ENCODE peak calls at places on chromosomes 16 and 17, in seven cellular contexts. X is IMR-90, A is pancreas, B is OCI-LY7, U is suprapubic skin, H is H1, K is heart right ventricle. S is an unnamed sample.

GRCh38 chr17:37691807-37692206 is 48.6 kb upstream of the DDX52 start:
- DNase-seq in B (no peak), H (no peak), K (no peak), X (no peak), U (no peak), A (no peak), S (no peak)

GRCh38 chr16:83994087-83994486 is 26.0 kb downstream of the NECAB2 start:
- DNase-seq in K (no peak), U (no peak), H (no peak), A (no peak), X (peak), B (no peak), S (no peak)

GRCh38 chr17:58324409-58325288 is 3.9 kb downstream of the TSPOAP1 start:
- DNase-seq in H (no peak), A (peak), K (no peak), U (no peak), B (no peak), X (peak), S (no peak)

GRCh38 chr17:67478266-67479118 is 101.4 kb downstream of the PITPNC1 start:
- DNase-seq in A (no peak), B (no peak), K (no peak), X (no peak), H (no peak), U (no peak), S (no peak)

GRCh38 chr17:58336456-58337094 is 8.0 kb upstream of the TSPOAP1 start:
- DNase-seq in U (no peak), X (peak), A (no peak), B (peak), K (no peak), H (no peak), S (no peak)

GRCh38 chr16:18827890-18828289 is 26.5 kb upstream of the ARL6IP1 start:
- DNase-seq in K (no peak), A (no peak), H (no peak), U (no peak), B (no peak), X (no peak), S (no peak)

GRCh38 chr17:80363120-80363515 is 51.8 kb upstream of the ENDOV start:
- DNase-seq in A (peak), H (no peak), K (no peak), U (no peak), B (no peak), X (no peak), S (no peak)

GRCh38 chr17:29078183-29079045 is 35.5 kb downstream of the PIPOX start:
- DNase-seq in A (no peak), U (no peak), X (peak), H (no peak), K (peak), B (no peak), S (no peak)

GRCh38 chr16:9138731-9139501 is 47.5 kb downstream of the HAPSTR1 start:
- DNase-seq in B (peak), K (peak), X (peak), A (peak), U (no peak), H (no peak), S (peak)

GRCh38 chr17:1362065-1362848 is 37.8 kb downstream of the YWHAE start:
- DNase-seq in U (no peak), X (no peak), A (no peak), H (no peak), B (peak), K (no peak), S (no peak)

GRCh38 chr16:78458588-78458987 is 359.1 kb downstream of the WWOX start:
- DNase-seq in B (no peak), X (no peak), H (no peak), A (no peak), U (no peak), K (no peak), S (no peak)

GRCh38 chr16:81729451-81729850 is 49.6 kb upstream of the PLCG2 start:
- DNase-seq in U (no peak), X (no peak), A (no peak), B (peak), K (no peak), H (peak), S (no peak)

GRCh38 chr16:83058376-83058775 is 431.6 kb downstream of the CDH13 start:
- DNase-seq in A (no peak), X (no peak), B (no peak), U (no peak), H (no peak), K (no peak), S (no peak)

GRCh38 chr17:78142113-78142861 is 3.9 kb upstream of the C17orf99 start:
- DNase-seq in H (no peak), B (no peak), K (no peak), A (peak), U (no peak), X (peak), S (peak)

GRCh38 chr16:21190599-21190998 is 20.8 kb downstream of the ZP2 start:
- DNase-seq in U (no peak), X (peak), B (no peak), H (no peak), A (no peak), K (no peak), S (no peak)

GRCh38 chr16:54655171-54655590 is 275.5 kb upstream of the IRX5 start:
- DNase-seq in H (no peak), A (peak), U (no peak), K (peak), X (no peak), B (no peak), S (no peak)

GRCh38 chr16:57873218-57873617 is 70.9 kb upstream of the KIFC3 start:
- DNase-seq in U (no peak), H (peak), X (no peak), A (no peak), K (no peak), B (no peak), S (no peak)

GRCh38 chr16:69596801-69597200 is 31.0 kb downstream of the NFAT5 start:
- DNase-seq in K (no peak), H (no peak), B (no peak), A (no peak), U (no peak), X (no peak), S (no peak)

GRCh38 chr16:3835089-3835602 is 45.4 kb downstream of the CREBBP start:
- DNase-seq in B (no peak), U (no peak), H (no peak), A (no peak), X (no peak), K (no peak), S (no peak)

GRCh38 chr16:55222436-55222835 is 101.6 kb upstream of the IRX6 start:
- DNase-seq in B (no peak), H (no peak), K (no peak), A (no peak), X (no peak), U (no peak), S (no peak)

GRCh38 chr16:4386452-4386813 is 14.8 kb downstream of the VASN start:
- DNase-seq in U (no peak), K (no peak), X (no peak), A (no peak), H (no peak), B (no peak), S (no peak)

GRCh38 chr16:31451681-31452351 is 7.5 kb upstream of the ARMC5 start:
- DNase-seq in H (no peak), U (peak), X (peak), B (peak), K (peak), A (peak), S (no peak)

GRCh38 chr17:32021618-32021955 is 14.4 kb downstream of the LRRC37B start:
- DNase-seq in A (no peak), K (no peak), H (no peak), X (no peak), U (no peak), B (no peak), S (no peak)
- TF ChIP-seq CTCF in A (no peak), K (no peak), H (no peak), X (no peak), U (no peak), B (no peak), S (no peak)

GRCh38 chr17:31321481-31321880 is at the start of gene EVI2A:
- DNase-seq in K (peak), X (peak), B (peak), H (no peak), A (no peak), U (no peak), S (peak)

GRCh38 chr17:31323551-31323950 is 2.1 kb upstream of the EVI2A start:
- DNase-seq in H (no peak), B (no peak), A (no peak), U (no peak), X (no peak), K (no peak), S (no peak)

GRCh38 chr17:31320231-31320630 is 1.2 kb downstream of the EVI2A start:
- DNase-seq in B (peak), K (no peak), H (no peak), A (no peak), X (no peak), U (no peak), S (no peak)

GRCh38 chr17:31320791-31321190 is 631 bp downstream of the EVI2A start:
- DNase-seq in X (peak), U (no peak), B (no peak), H (no peak), A (no peak), K (no peak), S (no peak)

GRCh38 chr17:31321971-31322370 is 549 bp upstream of the EVI2A start:
- DNase-seq in B (peak), H (no peak), X (no peak), U (no peak), K (no peak), A (no peak), S (no peak)
- H3K27ac ChIP-seq in B (peak), H (no peak), X (no peak), U (no peak), K (no peak), A (no peak), S (no peak)

DNA sequence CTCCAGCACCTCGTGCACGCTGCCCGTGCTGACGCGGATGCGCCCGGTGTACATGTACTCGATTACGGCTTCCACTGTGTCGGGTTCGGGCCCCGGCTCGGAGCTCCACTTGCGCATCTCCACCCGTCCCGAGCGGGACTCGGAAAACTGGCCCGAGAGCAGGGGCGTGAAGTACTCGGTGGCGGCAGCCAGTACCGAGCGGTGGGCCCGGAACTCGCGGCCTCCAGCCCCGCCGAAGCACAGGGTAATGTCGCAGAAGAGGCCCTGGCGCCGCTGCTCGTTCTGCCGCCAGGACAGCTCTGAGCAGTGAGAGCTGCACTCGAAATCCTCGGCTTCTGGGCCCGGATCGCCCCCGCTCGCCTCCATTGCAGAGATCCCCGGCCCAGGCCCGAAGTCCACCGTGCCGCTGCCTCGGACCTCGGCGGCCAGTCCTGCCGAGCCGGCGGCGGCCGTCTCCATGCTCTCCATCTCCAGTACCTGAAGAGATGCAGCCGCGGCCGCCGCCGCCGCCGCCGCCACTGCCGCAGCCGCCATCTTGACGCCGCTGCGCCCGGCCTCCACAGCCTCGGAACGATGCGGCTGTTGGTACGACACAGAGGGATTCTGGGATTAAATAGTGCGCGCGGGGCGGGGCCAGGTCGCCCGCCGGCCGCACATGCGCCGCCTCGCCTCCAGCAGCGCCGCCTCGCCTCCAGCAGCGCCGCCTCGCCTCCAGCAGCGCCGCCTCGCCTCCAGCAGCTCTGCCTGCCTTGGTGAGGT is at the start of gene KLHL11:
- DNase-seq in A (peak), K (peak), B (peak), U (peak), H (peak), X (peak), S (peak)
- TF ChIP-seq CTCF in A (no peak), K (no peak), B (no peak), U (no peak), H (no peak), X (no peak), S (no peak)

GRCh38 chr17:63996430-63997182 is 1.5 kb upstream of the PRR29 start:
- DNase-seq in A (no peak), U (peak), H (no peak), X (no peak), B (no peak), K (no peak), S (no peak)
- H3K27ac ChIP-seq in A (no peak), U (no peak), H (no peak), X (no peak), B (no peak), K (no peak), S (no peak)

GRCh38 chr16:71442041-71442440 is at the start of gene TLE7:
- DNase-seq in A (no peak), X (no peak), H (no peak), B (no peak), U (no peak), K (no peak), S (peak)

GRCh38 chr16:71441348-71441781 is 489 bp downstream of the TLE7 start:
- DNase-seq in H (no peak), X (no peak), K (no peak), A (no peak), B (no peak), U (no peak), S (no peak)

GRCh38 chr16:71443714-71444113 is 1.9 kb upstream of the TLE7 start:
- DNase-seq in X (no peak), K (no peak), U (no peak), B (no peak), H (no peak), A (no peak), S (no peak)

GRCh38 chr16:71439531-71439930 is 2.3 kb downstream of the TLE7 start:
- DNase-seq in U (no peak), B (no peak), K (no peak), A (no peak), H (no peak), X (no peak), S (no peak)

GRCh38 chr16:71440669-71441347 is 1.0 kb downstream of the TLE7 start:
- DNase-seq in U (no peak), B (no peak), K (no peak), A (no peak), H (peak), X (no peak), S (no peak)
- TF ChIP-seq CTCF in U (no peak), B (peak), K (no peak), A (no peak), H (peak), X (no peak), S (no peak)